ENCODE peak calls at places on chromosome 13, in ten cellular contexts. S is ascending aorta, V is upper lobe of left lung, E is fibroblast of lung, B is endodermal cell, X is gastrocnemius medialis, P is endothelial cell of umbilical vein, D is PC-9, N is Peyer's patch, M is aorta. I is an unnamed sample.

GRCh38 chr13:99956473-99957349 is 14.9 kb downstream of the ZIC5 start:
- DNase-seq in X (no peak), N (no peak), B (peak; percentile 85), D (no peak), V (peak; percentile 84), M (no peak), S (no peak), E (no peak), P (no peak), I (no peak)

GRCh38 chr13:84951128-84951527 is 848.1 kb downstream of the SLITRK6 start:
- DNase-seq in M (no peak), P (no peak), V (no peak), E (no peak), X (no peak), B (no peak), S (no peak), D (peak; percentile 35), N (no peak), I (no peak)

GRCh38 chr13:63842102-63842501 is 2426.5 kb upstream of the PCDH20 start:
- DNase-seq in X (no peak), D (no peak), V (peak; percentile 62), S (no peak), E (no peak), M (peak; percentile 70), N (no peak), B (no peak), P (no peak), I (no peak)

GRCh38 chr13:71864094-71864980 is 2.7 kb downstream of the DACH1 start:
- DNase-seq in P (peak; percentile 75), N (peak; percentile 89), X (no peak), S (no peak), M (peak; percentile 73), D (no peak), B (no peak), E (peak; percentile 9), V (peak; percentile 86), I (peak; percentile 65)

GRCh38 chr13:41458187-41458938 is 1.0 kb downstream of the RGCC start:
- DNase-seq in P (peak; percentile 52), V (peak; percentile 91), B (peak; percentile 74), X (no peak), N (no peak), D (no peak), S (no peak), M (peak; percentile 84), E (peak; percentile 20), I (peak; percentile 41)

GRCh38 chr13:100392709-100393630 is 195.6 kb downstream of the GGACT start:
- DNase-seq in D (peak; percentile 97), N (no peak), M (peak; percentile 87), P (peak; percentile 99), S (peak; percentile 70), X (peak; percentile 81), V (no peak), E (peak; percentile 100), B (peak; percentile 85), I (peak; percentile 18)

GRCh38 chr13:70171151-70171550 is 62.9 kb upstream of the KLHL1 start:
- DNase-seq in M (no peak), D (no peak), X (no peak), E (no peak), P (no peak), B (no peak), N (no peak), V (no peak), S (no peak), I (no peak)

GRCh38 chr13:32941368-32941767 is 74.9 kb upstream of the KL start:
- DNase-seq in D (no peak), X (no peak), B (no peak), V (no peak), N (no peak), E (no peak), M (no peak), S (no peak), P (no peak), I (no peak)

GRCh38 chr13:109691689-109692088 is 94.7 kb downstream of the IRS2 start:
- DNase-seq in D (no peak), S (no peak), M (no peak), X (no peak), E (no peak), P (no peak), B (no peak), V (no peak), N (no peak), I (no peak)

GRCh38 chr13:31887311-31887710 is 144.3 kb upstream of the FRY start:
- DNase-seq in X (no peak), S (no peak), P (no peak), V (no peak), M (no peak), N (no peak), E (peak; percentile 53), D (no peak), B (no peak), I (no peak)

GRCh38 chr13:100203696-100204367 is 114.9 kb downstream of the PCCA start:
- DNase-seq in S (no peak), P (no peak), D (no peak), N (no peak), B (no peak), M (no peak), E (peak; percentile 89), X (no peak), V (no peak), I (no peak)

GRCh38 chr13:105990256-105990958 is 545.1 kb downstream of the EFNB2 start:
- DNase-seq in B (no peak), P (no peak), D (no peak), S (no peak), M (no peak), V (no peak), N (no peak), X (no peak), E (peak; percentile 69), I (no peak)

DNA sequence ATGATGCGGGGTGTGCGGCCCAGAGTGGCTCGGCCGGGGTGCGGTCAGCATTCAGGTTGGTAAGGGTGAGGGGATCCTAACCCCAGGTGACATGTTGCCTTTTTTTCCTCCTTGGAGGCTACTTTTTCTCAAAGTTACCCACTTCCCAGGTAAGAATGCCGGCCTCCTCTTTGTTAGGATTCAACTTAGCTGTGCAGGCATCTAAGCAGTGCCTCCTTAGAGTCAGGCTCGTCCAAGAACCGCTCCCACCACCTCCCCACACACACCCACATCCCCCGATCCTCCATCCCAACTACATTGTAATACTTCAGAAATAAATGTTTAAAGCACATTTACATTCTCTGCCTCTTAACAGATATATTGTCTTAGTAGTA is 733 bp upstream of the ENOX1 start:
- DNase-seq in M (no peak), B (no peak), V (no peak), N (no peak), S (no peak), E (no peak), P (no peak), X (no peak), D (no peak), I (no peak)
- H3K27me3 ChIP-seq in M (no peaks in the 10 kb centered on the region), B (peaks cover 58% of the 10 kb centered on the region), V (peaks cover 23% of the 10 kb centered on the region), N (no peaks in the 10 kb centered on the region), S (no peaks in the 10 kb centered on the region), E (no peaks in the 10 kb centered on the region), P (peaks cover 2% of the 10 kb centered on the region), X (no peaks in the 10 kb centered on the region), D (no peaks in the 10 kb centered on the region), I (peaks cover 37% of the 10 kb centered on the region)

GRCh38 chr13:50286376-50286775 is 271.1 kb downstream of the KCNRG start:
- DNase-seq in D (no peak), X (no peak), P (no peak), V (no peak), M (no peak), N (no peak), B (no peak), S (no peak), E (no peak), I (no peak)

GRCh38 chr13:50284540-50284939 is 269.3 kb downstream of the KCNRG start:
- DNase-seq in N (no peak), E (no peak), S (no peak), V (no peak), B (no peak), M (no peak), X (no peak), P (no peak), D (no peak), I (no peak)

GRCh38 chr13:50282016-50282415 is 266.8 kb downstream of the KCNRG start:
- DNase-seq in E (no peak), M (no peak), X (no peak), V (no peak), B (no peak), N (no peak), P (no peak), D (no peak), S (no peak), I (no peak)

GRCh38 chr13:50283017-50283416 is 267.8 kb downstream of the KCNRG start:
- DNase-seq in P (no peak), N (no peak), E (no peak), M (no peak), X (no peak), D (no peak), B (no peak), V (no peak), S (no peak), I (no peak)

GRCh38 chr13:50285283-50285682 is 270.0 kb downstream of the KCNRG start:
- DNase-seq in P (no peak), M (no peak), D (no peak), N (no peak), S (no peak), V (no peak), E (no peak), X (no peak), B (no peak), I (no peak)
- H3K4me1 ChIP-seq in P (no peaks in the 10 kb centered on the region), M (no peaks in the 10 kb centered on the region), D (no peaks in the 10 kb centered on the region), N (no peaks in the 10 kb centered on the region), S (no peaks in the 10 kb centered on the region), V (peaks cover 4% of the 10 kb centered on the region), E (no peaks in the 10 kb centered on the region), X (no peaks in the 10 kb centered on the region), B (no peaks in the 10 kb centered on the region), I (no peaks in the 10 kb centered on the region)

DNA sequence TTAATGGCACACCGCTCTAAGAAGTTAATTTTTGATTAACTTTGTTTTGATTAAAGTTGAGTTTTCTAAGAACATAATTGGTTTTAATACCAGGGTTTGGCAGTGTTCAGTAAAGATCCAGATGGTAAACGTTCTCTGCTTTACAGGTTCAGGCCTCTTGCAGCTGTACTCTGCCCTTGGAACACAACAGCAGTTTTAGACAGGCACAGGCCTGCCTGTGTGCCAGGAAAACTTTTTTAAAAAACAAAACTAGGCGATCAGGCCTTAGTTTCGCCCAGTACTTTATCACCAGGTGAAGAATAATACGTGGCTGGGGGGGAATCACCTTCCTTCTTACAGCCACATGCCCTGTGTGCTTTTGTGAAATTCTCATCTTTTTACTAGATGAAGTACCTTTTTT is 38.0 kb upstream of the TEX29 start:
- DNase-seq in D (no peak), S (no peak), B (peak; percentile 22), E (no peak), N (no peak), X (no peak), P (no peak), M (no peak), V (no peak), I (no peak)
- H3K27ac ChIP-seq in D (no peak overlapping the region), S (peak overlapping the region; percentile 89), B (no peak overlapping the region), E (peak overlapping the region; percentile 92), N (no peak overlapping the region), X (peak overlapping the region; percentile 82), P (no peak overlapping the region), M (peak overlapping the region; percentile 89), V (no peak overlapping the region), I (peak overlapping the region; percentile 94)

DNA sequence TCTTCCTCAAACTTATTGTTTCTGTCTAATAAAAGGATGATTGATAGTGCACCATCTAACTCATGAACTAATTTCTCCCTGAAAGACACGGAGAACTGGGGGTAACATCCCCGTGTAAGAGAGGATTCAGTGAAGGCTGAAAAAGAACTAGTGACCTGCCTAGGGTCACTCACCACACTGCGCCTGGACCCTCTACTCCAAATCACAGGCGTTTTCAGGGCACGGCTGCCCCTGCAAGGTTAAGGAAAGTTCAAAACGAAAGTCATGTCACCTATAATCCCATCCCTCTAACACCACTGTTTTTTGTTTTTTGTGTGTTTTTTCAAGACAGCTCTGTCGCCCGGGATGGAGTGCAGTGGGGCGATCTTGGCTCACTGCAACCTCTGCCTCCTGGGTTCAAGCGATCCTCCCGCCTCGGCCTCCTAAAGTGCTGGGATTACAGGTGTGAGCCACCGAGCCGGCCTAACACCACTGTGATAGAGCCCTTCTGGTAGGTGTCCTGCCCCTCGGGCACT is 8.7 kb downstream of the URAD start:
- DNase-seq in S (no peak), V (no peak), B (no peak), M (no peak), D (no peak), E (no peak), N (no peak), P (no peak), X (no peak), I (no peak)
- H3K27me3 ChIP-seq in S (peaks cover 13% of the 10 kb centered on the region), V (peaks cover 76% of the 10 kb centered on the region), B (peaks cover 100% of the 10 kb centered on the region), M (no peaks in the 10 kb centered on the region), D (peaks cover 43% of the 10 kb centered on the region), E (peaks cover 67% of the 10 kb centered on the region), N (no peaks in the 10 kb centered on the region), P (peaks cover 69% of the 10 kb centered on the region), X (peaks cover 91% of the 10 kb centered on the region), I (peaks cover 98% of the 10 kb centered on the region)